ENCODE peak calls at places on chromosomes 11 and 22, in nine cellular contexts. Z is Panc1, Y is tibial nerve, O is upper lobe of right lung, U is SJSA1, V is suprapubic skin, D is testis, R is right lobe of liver, K is pancreas. E is an unnamed sample.
A peak's percentile ranks its signal among the peaks of the same experiment; 100 is the strongest.

GRCh38 chr11:62410972-62411371 is 7.9 kb upstream of the SCGB1A1 start:
- DNase-seq in Z (no peak), V (no peak), R (no peak), D (no peak), Y (no peak), O (no peak), U (no peak), K (no peak), E (peak; percentile 17)

GRCh38 chr22:45608763-45609180 is 62.9 kb upstream of the ATXN10 start:
- DNase-seq in D (no peak), U (peak; percentile 94), Z (no peak), O (no peak), V (no peak), K (no peak), Y (no peak), R (no peak), E (no peak)

GRCh38 chr11:93248602-93249001 is 50.8 kb upstream of the SLC36A4 start:
- DNase-seq in K (no peak), O (no peak), U (no peak), Y (no peak), D (no peak), V (no peak), R (no peak), Z (no peak), E (no peak)

GRCh38 chr11:5107285-5107684 is 30.9 kb downstream of the OR52A5 start:
- DNase-seq in O (no peak), R (no peak), D (no peak), Y (no peak), U (no peak), V (no peak), K (no peak), Z (no peak), E (no peak)

GRCh38 chr22:49048591-49048990 is 779.1 kb downstream of the BRD1 start:
- DNase-seq in D (no peak), Y (no peak), V (peak; percentile 34), R (no peak), Z (no peak), O (no peak), K (no peak), U (no peak), E (no peak)

GRCh38 chr11:72225411-72225951 is 914 bp downstream of the INPPL1 start:
- DNase-seq in K (no peak), Y (no peak), U (no peak), D (peak; percentile 16), Z (no peak), V (peak; percentile 56), O (no peak), R (no peak), E (no peak)

GRCh38 chr11:121108413-121108812 is 7.4 kb downstream of the TECTA start:
- DNase-seq in R (no peak), Z (no peak), D (no peak), U (no peak), V (no peak), K (no peak), Y (no peak), O (no peak), E (no peak)

GRCh38 chr11:113773092-113773415 is 438 bp downstream of the ZW10 start:
- DNase-seq in V (no peak), Y (no peak), Z (no peak), K (no peak), D (peak; percentile 51), R (peak; percentile 64), O (no peak), U (no peak), E (peak; percentile 36)

GRCh38 chr11:79291948-79292347 is 148.9 kb downstream of the TENM4 start:
- DNase-seq in Y (no peak), V (no peak), O (no peak), D (no peak), K (no peak), U (no peak), Z (no peak), R (no peak), E (no peak)

GRCh38 chr11:32231909-32232493 is 141.1 kb downstream of the RCN1 start:
- DNase-seq in O (no peak), V (no peak), Z (no peak), U (no peak), D (peak; percentile 43), Y (no peak), K (no peak), R (no peak), E (no peak)

GRCh38 chr11:114285599-114285998 is 10.6 kb upstream of the NNMT start:
- DNase-seq in Y (no peak), V (no peak), U (peak; percentile 20), Z (no peak), R (no peak), O (no peak), D (no peak), K (no peak), E (no peak)

GRCh38 chr22:44261861-44262595 is 50.7 kb downstream of the SHISAL1 start:
- DNase-seq in Z (no peak), V (peak; percentile 56), Y (no peak), O (peak; percentile 54), U (no peak), D (peak; percentile 44), R (peak; percentile 23), K (peak; percentile 41), E (no peak)

GRCh38 chr11:22787565-22788162 is 41.9 kb downstream of the SVIP start:
- DNase-seq in R (no peak), Z (no peak), O (no peak), D (peak; percentile 23), U (peak; percentile 40), K (no peak), V (no peak), Y (no peak), E (peak; percentile 23)

GRCh38 chr11:33257160-33257896 is at the start of gene HIPK3:
- DNase-seq in Z (no peak), U (peak; percentile 83), V (peak; percentile 93), R (peak; percentile 90), D (peak; percentile 87), Y (peak; percentile 59), O (peak; percentile 95), K (peak; percentile 93), E (peak; percentile 91)

GRCh38 chr11:33257897-33258630 is 883 bp downstream of the HIPK3 start:
- DNase-seq in R (peak; percentile 90), V (peak; percentile 93), O (peak; percentile 95), U (peak; percentile 90), Y (peak; percentile 83), Z (peak; percentile 25), D (peak; percentile 85), K (peak; percentile 92), E (peak; percentile 87)

GRCh38 chr11:33256808-33257159 is 397 bp upstream of the HIPK3 start:
- DNase-seq in D (no peak), R (no peak), Z (no peak), V (no peak), K (no peak), U (no peak), O (no peak), Y (no peak), E (no peak)

GRCh38 chr11:33259869-33260268 is 2.7 kb downstream of the HIPK3 start:
- DNase-seq in K (no peak), D (no peak), Y (no peak), O (no peak), V (no peak), R (no peak), U (no peak), Z (no peak), E (no peak)

GRCh38 chr11:33258631-33259184 is 1.5 kb downstream of the HIPK3 start:
- DNase-seq in V (no peak), O (no peak), R (no peak), U (peak; percentile 77), Z (peak; percentile 45), D (peak; percentile 72), K (no peak), Y (peak; percentile 45), E (no peak)
- H3K4me1 ChIP-seq in V (peaks cover 49% of the 10 kb centered on the region), O (peaks cover 38% of the 10 kb centered on the region), R (no peaks in the 10 kb centered on the region), U (peaks cover 26% of the 10 kb centered on the region), Z (peaks cover 26% of the 10 kb centered on the region), D (peaks cover 41% of the 10 kb centered on the region), K (peaks cover 38% of the 10 kb centered on the region), Y (no peaks in the 10 kb centered on the region), E (peaks cover 16% of the 10 kb centered on the region)

GRCh38 chr11:8779732-8780131 is 97.1 kb downstream of the RPL27A start:
- DNase-seq in Z (no peak), Y (no peak), R (no peak), D (no peak), K (no peak), U (no peak), V (no peak), O (no peak), E (no peak)
- H3K4me1 ChIP-seq in Z (no peaks in the 10 kb centered on the region), Y (no peaks in the 10 kb centered on the region), R (no peaks in the 10 kb centered on the region), D (peaks cover 68% of the 10 kb centered on the region), K (peaks cover 29% of the 10 kb centered on the region), U (no peaks in the 10 kb centered on the region), V (peaks cover 33% of the 10 kb centered on the region), O (peaks cover 16% of the 10 kb centered on the region), E (peaks cover 3% of the 10 kb centered on the region)

DNA sequence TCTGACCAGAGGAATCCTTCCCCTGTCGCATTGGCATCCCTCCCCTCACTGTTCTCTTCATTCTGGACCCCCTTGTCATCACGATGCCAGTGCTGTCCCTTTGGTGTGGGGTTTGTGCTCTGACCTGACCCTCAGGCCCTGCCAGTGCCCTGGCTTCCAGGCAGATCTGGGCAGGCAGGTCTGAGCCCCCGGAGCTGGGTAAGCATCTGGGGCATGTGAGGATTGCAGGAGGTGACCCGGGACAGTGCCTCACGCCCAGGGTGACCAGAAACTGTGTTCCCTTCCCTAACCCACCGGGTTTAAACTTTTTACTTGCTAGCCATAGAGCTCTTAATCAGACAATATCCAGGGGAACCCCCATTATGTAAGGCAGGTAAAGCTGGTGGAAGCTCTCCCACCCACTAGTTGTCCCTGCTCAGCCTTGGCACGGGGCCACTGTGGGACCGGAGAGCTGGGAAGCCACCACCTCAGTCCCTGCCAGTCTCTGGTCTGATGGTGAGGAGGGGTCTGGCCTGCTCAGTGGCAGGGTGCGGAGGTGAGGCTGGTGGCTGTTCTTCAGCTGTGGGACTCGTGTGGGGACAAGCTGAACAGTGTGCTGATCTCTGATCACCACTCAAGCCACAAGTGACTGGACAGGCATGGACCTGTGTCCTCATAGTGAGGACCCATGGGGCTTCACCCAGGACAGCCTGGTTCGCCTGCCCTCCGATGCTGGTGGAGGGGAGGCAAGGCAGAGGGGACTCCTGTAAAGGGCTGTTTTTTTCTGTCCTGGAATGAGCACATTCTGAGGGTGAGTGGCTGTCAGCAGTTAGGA is 38.0 kb downstream of the BCR start:
- DNase-seq in R (no peak), U (no peak), Z (no peak), Y (no peak), O (no peak), V (no peak), K (peak; percentile 60), D (no peak), E (no peak)
- H3K4me1 ChIP-seq in R (no peaks in the 10 kb centered on the region), U (peaks cover 63% of the 10 kb centered on the region), Z (no peaks in the 10 kb centered on the region), Y (no peaks in the 10 kb centered on the region), O (peaks cover 83% of the 10 kb centered on the region), V (peaks cover 75% of the 10 kb centered on the region), K (peaks cover 71% of the 10 kb centered on the region), D (peaks cover 42% of the 10 kb centered on the region), E (peaks cover 34% of the 10 kb centered on the region)

DNA sequence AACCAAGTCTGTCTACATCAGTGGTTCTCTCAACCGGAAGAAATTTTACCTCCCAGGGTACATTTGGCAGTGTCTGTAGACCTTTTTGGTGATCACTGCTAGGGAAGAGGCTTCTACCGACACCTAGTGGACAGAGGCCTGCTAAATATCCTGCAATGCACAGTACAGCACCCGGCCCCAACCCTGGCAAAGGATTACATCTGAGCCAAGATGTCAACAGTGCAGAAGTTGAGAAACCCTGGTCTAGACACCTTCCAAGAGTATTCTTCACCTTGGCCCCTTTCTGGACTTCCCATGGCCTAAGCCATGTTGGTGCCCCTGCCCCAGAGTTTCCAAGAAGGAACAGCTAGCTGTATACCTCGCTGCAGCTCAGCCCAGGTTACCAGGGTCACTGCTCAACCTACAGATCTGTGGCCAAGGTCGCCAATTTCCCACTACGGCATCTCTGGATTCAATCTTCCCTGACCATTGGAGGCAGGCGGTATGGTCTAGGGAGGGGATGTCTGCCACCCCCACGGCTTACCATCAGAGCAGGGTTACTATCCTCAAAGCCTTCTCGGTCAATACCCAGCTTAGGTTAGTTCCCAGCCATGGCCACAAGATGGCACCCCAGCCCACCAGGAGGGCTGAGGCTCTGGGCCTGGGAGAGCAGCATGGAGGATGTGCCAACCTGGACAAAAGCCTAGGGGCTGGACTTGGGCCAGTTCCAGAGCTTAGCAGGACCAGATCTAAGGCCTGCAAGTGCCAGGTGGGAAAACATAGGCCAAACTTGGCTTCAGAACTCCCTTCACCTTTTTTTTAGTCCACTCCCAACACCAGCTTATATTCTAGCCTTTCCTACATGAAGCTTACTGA is 3.7 kb upstream of the KCNC1 start:
- DNase-seq in D (peak; percentile 86), U (peak; percentile 66), O (peak; percentile 81), K (peak; percentile 95), Y (peak; percentile 72), V (peak; percentile 79), Z (peak; percentile 57), R (peak; percentile 94), E (peak; percentile 74)
- H3K4me1 ChIP-seq in D (peaks cover 3% of the 10 kb centered on the region), U (peaks cover 10% of the 10 kb centered on the region), O (peaks cover 3% of the 10 kb centered on the region), K (no peaks in the 10 kb centered on the region), Y (no peaks in the 10 kb centered on the region), V (peaks cover 17% of the 10 kb centered on the region), Z (peaks cover 2% of the 10 kb centered on the region), R (no peaks in the 10 kb centered on the region), E (peaks cover 8% of the 10 kb centered on the region)

E was measured in mucosa of descending colon.